ENCODE peak calls at places on chromosome 17, in five cellular contexts. R is effector memory CD4-positive, alpha-beta T cell; X is heart right ventricle; Y is adrenal gland; B is fibroblast of lung. P is an unnamed sample.

GRCh38 chr17:880074-880870 is 98.1 kb downstream of the MRM3 start:
- DNase-seq in R (no peak), X (peak; percentile 73), Y (peak; percentile 59), B (peak; percentile 54), P (no peak)

GRCh38 chr17:74972107-74972972 is at the start of gene HID1:
- DNase-seq in R (peak; percentile 76), X (peak; percentile 45), Y (peak; percentile 62), B (no peak), P (peak; percentile 68)

GRCh38 chr17:80970044-80970761 is 21.4 kb upstream of the CHMP6 start:
- DNase-seq in R (no peak), X (peak; percentile 51), Y (peak; percentile 46), B (no peak), P (peak; percentile 80)

GRCh38 chr17:82592289-82592683 is 56.0 kb downstream of the WDR45B start:
- DNase-seq in R (no peak), X (no peak), Y (no peak), B (no peak), P (no peak)

GRCh38 chr17:8503807-8504206 is 68.1 kb downstream of the NDEL1 start:
- DNase-seq in R (no peak), X (no peak), Y (no peak), B (no peak), P (no peak)

GRCh38 chr17:59800530-59800942 is 92.2 kb downstream of the TUBD1 start:
- DNase-seq in R (no peak), X (no peak), Y (no peak), B (peak; percentile 40), P (no peak)

GRCh38 chr17:50181601-50182345 is 16.0 kb downstream of the SGCA start:
- DNase-seq in R (no peak), X (no peak), Y (no peak), B (peak; percentile 77), P (peak; percentile 16)

GRCh38 chr17:27009087-27009486 is 284.8 kb upstream of the WSB1 start:
- DNase-seq in R (no peak), X (no peak), Y (no peak), B (no peak), P (no peak)

GRCh38 chr17:75896360-75897075 is at the start of gene TRIM65:
- DNase-seq in R (peak; percentile 60), X (peak; percentile 85), Y (peak; percentile 92), B (peak; percentile 75), P (peak; percentile 91)

GRCh38 chr17:40121191-40121885 is 433 bp upstream of the MSL1 start:
- DNase-seq in R (no peak), X (peak; percentile 11), Y (peak; percentile 48), B (peak; percentile 51), P (peak; percentile 56)

DNA sequence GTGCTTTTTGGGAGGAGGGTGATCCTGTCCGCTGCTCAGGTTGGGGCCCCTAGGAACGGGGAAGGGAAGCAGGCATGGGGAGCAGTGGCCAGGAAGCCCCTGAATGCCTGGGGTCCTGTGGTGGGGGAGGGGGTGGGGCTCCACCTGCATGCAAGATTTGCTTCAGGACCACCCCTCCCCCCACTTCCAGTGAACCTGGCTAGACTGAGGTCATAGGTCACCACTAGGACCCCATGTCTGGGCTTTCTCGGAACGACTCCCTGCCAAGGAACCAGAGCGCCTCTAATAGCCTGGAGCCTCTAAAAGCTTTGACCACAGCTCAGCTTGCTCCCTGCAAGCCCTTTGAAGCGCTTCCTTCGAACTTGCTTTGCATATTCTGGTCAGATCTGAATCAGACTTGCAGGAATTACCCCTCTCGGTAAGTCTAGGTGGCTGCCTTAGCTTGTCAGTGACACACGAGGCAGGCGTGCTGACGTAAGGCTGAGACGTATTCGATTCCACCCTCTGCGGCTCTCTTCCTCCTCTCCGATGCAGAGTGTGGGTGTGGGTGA is 3.6 kb downstream of the SOCS3 start:
- DNase-seq in R (peak; percentile 87), X (no peak), Y (peak; percentile 77), B (peak; percentile 98), P (peak; percentile 73)
- H3K4me3 ChIP-seq in R (peak overlapping the region; percentile 43), X (no peak overlapping the region), Y (no peak overlapping the region), B (peak overlapping the region; percentile 62), P (peak overlapping the region; percentile 96)

GRCh38 chr17:3906881-3907280 is 9.4 kb downstream of the P2RX1 start:
- DNase-seq in R (no peak), X (no peak), Y (no peak), B (no peak), P (no peak)
- H3K4me1 ChIP-seq in R (no peaks in the 10 kb centered on the region), X (no peaks in the 10 kb centered on the region), Y (peaks cover 4% of the 10 kb centered on the region), B (no peaks in the 10 kb centered on the region), P (no peaks in the 10 kb centered on the region)

GRCh38 chr17:72597354-72598087 is 476.7 kb downstream of the SOX9 start:
- DNase-seq in R (no peak), X (no peak), Y (no peak), B (no peak), P (no peak)
- H3K4me3 ChIP-seq in R (no peak overlapping the region), X (no peak overlapping the region), Y (no peak overlapping the region), B (no peak overlapping the region), P (no peak overlapping the region)

GRCh38 chr17:62627219-62627903 is at the start of gene MRC2:
- DNase-seq in R (no peak), X (peak; percentile 77), Y (no peak), B (peak; percentile 90), P (peak; percentile 80)

GRCh38 chr17:62628845-62629555 is 1.5 kb downstream of the MRC2 start:
- DNase-seq in R (no peak), X (no peak), Y (no peak), B (peak; percentile 67), P (peak; percentile 32)

GRCh38 chr17:62629556-62630364 is 2.3 kb downstream of the MRC2 start:
- DNase-seq in R (no peak), X (no peak), Y (no peak), B (no peak), P (no peak)

GRCh38 chr17:62626719-62627218 is 701 bp upstream of the MRC2 start:
- DNase-seq in R (no peak), X (peak; percentile 71), Y (no peak), B (peak; percentile 82), P (peak; percentile 67)

GRCh38 chr17:62627904-62628603 is 584 bp downstream of the MRC2 start:
- DNase-seq in R (no peak), X (peak; percentile 49), Y (no peak), B (peak; percentile 76), P (peak; percentile 71)
- H3K4me1 ChIP-seq in R (peaks cover 6% of the 10 kb centered on the region), X (peaks cover 17% of the 10 kb centered on the region), Y (no peaks in the 10 kb centered on the region), B (peaks cover 30% of the 10 kb centered on the region), P (peaks cover 5% of the 10 kb centered on the region)

GRCh38 chr17:38452719-38453118 is 24.5 kb downstream of the ARHGAP23 start:
- DNase-seq in R (no peak), X (no peak), Y (no peak), B (no peak), P (no peak)

GRCh38 chr17:38455288-38455915 is 27.1 kb downstream of the ARHGAP23 start:
- DNase-seq in R (no peak), X (no peak), Y (no peak), B (no peak), P (no peak)

GRCh38 chr17:38454528-38454927 is 26.3 kb downstream of the ARHGAP23 start:
- DNase-seq in R (no peak), X (peak; percentile 90), Y (peak; percentile 98), B (peak; percentile 78), P (peak; percentile 97)

GRCh38 chr17:38451840-38452529 is 23.7 kb downstream of the ARHGAP23 start:
- DNase-seq in R (no peak), X (peak; percentile 69), Y (peak; percentile 31), B (peak; percentile 95), P (no peak)

GRCh38 chr17:38453951-38454421 is 25.7 kb downstream of the ARHGAP23 start:
- DNase-seq in R (no peak), X (peak; percentile 57), Y (peak; percentile 71), B (peak; percentile 50), P (no peak)
- H3K4me3 ChIP-seq in R (no peak overlapping the region), X (peak overlapping the region; percentile 50), Y (no peak overlapping the region), B (peak overlapping the region; percentile 62), P (peak overlapping the region; percentile 57)

GRCh38 chr17:15255713-15256454 is 9.2 kb downstream of the PMP22 start:
- DNase-seq in R (no peak), X (no peak), Y (no peak), B (peak; percentile 89), P (peak; percentile 74)
- H3K4me1 ChIP-seq in R (no peaks in the 10 kb centered on the region), X (peaks cover 70% of the 10 kb centered on the region), Y (peaks cover 13% of the 10 kb centered on the region), B (peaks cover 21% of the 10 kb centered on the region), P (peaks cover 87% of the 10 kb centered on the region)